ENCODE peak calls at places on chromosomes 2 and 18, in four cellular contexts. N is glutamatergic neuron, Z is neural crest cell, Q is nephron progenitor cell. T is an unnamed sample.

GRCh38 chr2:163571423-163572102 is 164.2 kb downstream of the FIGN start:
- DNase-seq in N (no peak), Q (no peak), Z (no peak), T (no peak)

GRCh38 chr2:57965961-57966360 is 80.6 kb upstream of the VRK2 start:
- DNase-seq in Z (no peak), N (no peak), Q (no peak), T (no peak)

GRCh38 chr2:110806053-110806452 is 73.7 kb downstream of the ACOXL start:
- DNase-seq in Q (no peak), N (no peak), Z (no peak), T (peak; percentile 30)

GRCh38 chr2:191105082-191105481 is 45.7 kb downstream of the STAT4 start:
- DNase-seq in Z (no peak), N (no peak), Q (no peak), T (no peak)

GRCh38 chr2:166373951-166374350 is 1.8 kb downstream of the SCN9A start:
- DNase-seq in N (no peak), Q (no peak), Z (no peak), T (peak; percentile 48)

GRCh38 chr2:70984576-70985282 is 6.3 kb downstream of the ANKRD53 start:
- DNase-seq in Z (peak; percentile 62), Q (peak; percentile 77), N (peak; percentile 84), T (peak; percentile 88)

GRCh38 chr18:65468881-65469280 is 281.9 kb upstream of the CDH7 start:
- DNase-seq in N (no peak), Q (no peak), Z (no peak), T (no peak)

GRCh38 chr2:178335218-178335617 is 115.8 kb downstream of the PRKRA start:
- DNase-seq in N (no peak), Q (no peak), Z (no peak), T (no peak)

GRCh38 chr2:100895402-100895801 is 75.5 kb downstream of the NPAS2 start:
- DNase-seq in Q (no peak), N (no peak), Z (no peak), T (no peak)

GRCh38 chr2:216051350-216051749 is 30.3 kb downstream of the PECR start:
- DNase-seq in Q (no peak), Z (no peak), N (no peak), T (no peak)

GRCh38 chr18:10049721-10050120 is 135.9 kb downstream of the VAPA start:
- DNase-seq in N (no peak), Q (no peak), Z (no peak), T (no peak)

GRCh38 chr2:120622886-120623753 is 112.5 kb upstream of the GLI2 start:
- DNase-seq in Q (no peak), Z (no peak), N (no peak), T (no peak)
- TF ChIP-seq CTCF in Q (no peak), Z (no peak), N (no peak), T (no peak)

GRCh38 chr18:23503038-23503966 is at the start of gene RMC1:
- DNase-seq in N (peak; percentile 99), Z (peak; percentile 92), Q (peak; percentile 99), T (peak; percentile 97)
- TF ChIP-seq CTCF in N (no peak), Z (no peak), Q (no peak), T (no peak)

GRCh38 chr2:43020296-43020695 is 206.1 kb downstream of the ZFP36L2 start:
- DNase-seq in N (no peak), Z (no peak), Q (no peak), T (no peak)

GRCh38 chr2:43022896-43023295 is 203.5 kb downstream of the ZFP36L2 start:
- DNase-seq in N (no peak), Z (no peak), Q (no peak), T (no peak)

GRCh38 chr2:43023791-43024514 is 202.5 kb downstream of the ZFP36L2 start:
- DNase-seq in Z (no peak), Q (no peak), N (no peak), T (no peak)

GRCh38 chr2:43020990-43021677 is 205.3 kb downstream of the ZFP36L2 start:
- DNase-seq in N (no peak), Q (no peak), Z (no peak), T (no peak)

DNA sequence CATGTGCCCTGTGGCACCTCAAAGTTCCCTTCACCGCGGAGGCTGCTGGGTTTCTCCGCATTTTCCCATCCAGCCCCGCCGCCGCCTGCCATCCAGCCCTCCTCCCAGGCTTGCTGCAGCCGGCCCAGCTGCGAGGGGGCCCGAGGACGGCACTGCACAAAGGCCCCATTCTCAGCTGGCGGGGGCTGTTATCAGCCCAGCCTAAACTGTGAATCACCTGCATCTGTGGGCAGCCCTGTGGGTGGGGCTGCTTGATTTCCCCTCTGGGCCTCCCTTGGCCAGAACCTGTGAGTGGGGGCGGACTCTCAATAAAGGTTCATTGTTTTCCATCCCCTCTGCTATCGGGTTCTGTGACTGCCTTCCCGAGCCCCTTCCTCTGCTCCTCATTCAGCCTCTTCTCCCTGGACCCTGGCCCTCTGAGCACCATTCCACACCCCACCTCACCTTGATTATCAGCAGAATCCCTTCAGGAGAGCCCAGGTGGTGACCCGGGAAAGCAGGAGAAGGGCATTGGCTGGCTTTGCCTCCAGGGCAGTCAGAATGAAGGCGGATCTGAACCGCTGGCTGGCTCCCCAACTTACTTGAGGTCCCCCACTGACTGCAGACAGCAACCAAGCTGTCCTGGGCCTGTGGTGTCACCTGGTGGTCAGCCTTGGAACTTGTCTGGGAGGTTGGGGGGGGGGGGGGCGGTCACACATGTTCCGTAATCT is 204.5 kb downstream of the ZFP36L2 start:
- DNase-seq in Q (no peak), Z (peak; percentile 30), N (no peak), T (peak; percentile 12)
- TF ChIP-seq CTCF in Q (peak; percentile 17), Z (peak; percentile 54), N (peak; percentile 14), T (peak; percentile 35)

GRCh38 chr2:33605059-33605458 is 6.0 kb upstream of the FAM98A start:
- DNase-seq in N (no peak), Q (no peak), Z (no peak), T (no peak)

GRCh38 chr2:33607905-33608304 is 8.8 kb upstream of the FAM98A start:
- DNase-seq in N (no peak), Z (no peak), Q (no peak), T (no peak)

GRCh38 chr2:33606622-33607021 is 7.5 kb upstream of the FAM98A start:
- DNase-seq in Z (no peak), N (no peak), Q (no peak), T (no peak)

GRCh38 chr2:33603416-33603815 is 4.3 kb upstream of the FAM98A start:
- DNase-seq in N (no peak), Z (no peak), Q (no peak), T (no peak)

GRCh38 chr2:33607137-33607781 is 8.2 kb upstream of the FAM98A start:
- DNase-seq in Z (no peak), Q (no peak), N (no peak), T (no peak)
- TF ChIP-seq CTCF in Z (no peak), Q (no peak), N (no peak), T (no peak)

GRCh38 chr2:26503238-26503880 is 25.4 kb upstream of the OTOF start:
- DNase-seq in Z (peak; percentile 78), Q (peak; percentile 92), N (peak; percentile 80), T (peak; percentile 89)
- TF ChIP-seq CTCF in Z (peak; percentile 93), Q (peak; percentile 94), N (peak; percentile 91), T (peak; percentile 98)

GRCh38 chr2:48183276-48183675 is 277.0 kb upstream of the FBXO11 start:
- DNase-seq in Z (no peak), Q (no peak), N (no peak), T (no peak)

GRCh38 chr2:48183991-48184390 is 277.7 kb upstream of the FBXO11 start:
- DNase-seq in Z (no peak), N (peak; percentile 25), Q (no peak), T (no peak)

GRCh38 chr2:48189552-48190228 is 283.4 kb upstream of the FBXO11 start:
- DNase-seq in N (no peak), Q (no peak), Z (no peak), T (no peak)

DNA sequence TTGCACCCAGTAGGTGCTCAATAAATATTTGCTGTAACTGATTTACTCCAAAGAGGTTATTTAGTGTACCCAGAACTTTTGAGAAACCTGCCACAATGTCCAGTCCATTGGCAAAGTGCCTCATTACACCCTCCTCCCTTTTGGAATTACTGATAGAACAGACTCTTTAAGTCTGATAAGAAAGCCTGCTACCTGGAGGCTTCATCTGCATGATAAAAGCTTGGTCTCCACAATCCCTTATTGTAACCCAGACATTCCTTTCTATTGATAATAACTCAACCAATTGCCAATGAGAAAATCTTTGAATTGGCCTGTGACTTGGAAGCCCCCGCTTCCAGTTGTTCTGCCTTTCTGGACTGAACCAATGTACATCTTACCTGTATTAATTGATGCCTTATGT is 281.2 kb upstream of the FBXO11 start:
- DNase-seq in N (no peak), Z (no peak), Q (no peak), T (no peak)
- TF ChIP-seq CTCF in N (no peak), Z (no peak), Q (no peak), T (no peak)

DNA sequence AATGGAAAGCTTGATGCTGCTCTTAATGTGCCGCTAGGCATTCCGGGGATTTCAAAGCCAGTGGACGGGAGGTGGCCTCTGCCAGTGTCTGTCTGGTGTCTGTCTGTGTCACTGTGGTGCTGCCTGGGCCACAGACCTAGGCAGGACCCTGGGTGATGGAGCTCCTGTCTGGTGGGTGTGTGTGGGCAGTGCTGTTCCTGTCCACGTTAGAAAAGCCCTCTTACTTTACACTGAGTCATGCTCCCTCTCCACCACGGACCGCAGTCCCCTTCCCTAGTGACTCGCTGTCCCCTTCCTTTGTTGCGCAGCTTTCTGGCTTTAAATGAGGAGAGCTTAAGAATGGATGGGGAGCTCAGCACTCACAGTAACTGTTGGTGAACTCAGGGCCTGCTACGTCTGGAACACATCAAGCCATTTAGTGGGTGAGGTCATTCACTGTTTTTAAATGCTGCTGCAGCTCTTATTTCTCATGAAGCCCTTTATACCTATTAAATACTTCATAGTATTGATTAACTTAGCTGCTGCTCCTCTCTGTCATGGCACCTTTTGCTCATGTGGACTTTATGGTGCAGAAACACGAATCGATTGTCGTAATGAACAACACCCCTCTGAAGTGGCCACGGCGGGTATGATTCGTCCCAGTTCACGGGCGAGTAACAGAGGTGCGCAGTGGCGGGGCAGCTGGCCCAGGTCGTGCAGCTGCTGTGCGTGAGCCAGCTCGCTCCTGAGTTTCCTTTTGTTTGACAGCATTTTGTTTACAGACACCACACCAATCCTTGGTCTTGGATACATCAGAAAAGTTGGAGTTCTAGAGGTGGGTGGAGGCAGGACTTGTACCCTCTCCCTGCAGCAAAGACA is 100.3 kb downstream of the LDLRAD4 start:
- DNase-seq in N (no peak), Q (no peak), Z (no peak), T (peak; percentile 44)
- TF ChIP-seq CTCF in N (no peak), Q (no peak), Z (no peak), T (no peak)

GRCh38 chr2:231685349-231686191 is 22.8 kb upstream of the PTMA start:
- DNase-seq in Q (no peak), Z (no peak), N (no peak), T (peak; percentile 38)
- TF ChIP-seq CTCF in Q (peak; percentile 17), Z (peak; percentile 31), N (no peak), T (peak; percentile 26)

GRCh38 chr2:11133238-11133935 is 21.9 kb upstream of the SLC66A3 start:
- DNase-seq in Q (peak; percentile 37), N (no peak), Z (no peak), T (no peak)
- TF ChIP-seq CTCF in Q (no peak), N (no peak), Z (no peak), T (no peak)

T was measured in activated CD8-positive, alpha-beta T cell treated with anti-CD3 and anti-CD28 coated beads for 36 hours.